ENCODE peak calls at places on chromosomes 12 and 14, in five cellular contexts. One of them, this sample, is unnamed.
A peak's percentile ranks its signal among the peaks of the same experiment; 100 is the strongest.

GRCh38 chr12:88375301-88375959 is 204.8 kb downstream of the KITLG start:
- DNase-seq in AG09309: no peak
- DNase-seq in H7: no peak
- DNase-seq in astrocyte of the spinal cord: no peak
- DNase-seq in fibroblast of pulmonary artery: no peak
- DNase-seq in this sample: no peak

GRCh38 chr14:57754558-57754957 is 111.3 kb downstream of the SLC35F4 start:
- DNase-seq in AG09309: no peak
- DNase-seq in H7: no peak
- DNase-seq in astrocyte of the spinal cord: no peak
- DNase-seq in fibroblast of pulmonary artery: no peak
- DNase-seq in this sample: no peak

GRCh38 chr12:95784886-95785285 is 5.7 kb downstream of the NTN4 start:
- DNase-seq in AG09309: no peak
- DNase-seq in H7: no peak
- DNase-seq in astrocyte of the spinal cord: no peak
- DNase-seq in fibroblast of pulmonary artery: no peak
- DNase-seq in this sample: no peak

GRCh38 chr12:117090816-117091711 is 8.2 kb downstream of the TESC start:
- DNase-seq in AG09309: no peak
- DNase-seq in H7: no peak
- DNase-seq in astrocyte of the spinal cord: no peak
- DNase-seq in fibroblast of pulmonary artery: no peak
- DNase-seq in this sample: no peak

GRCh38 chr14:49464885-49465284 is 121.3 kb downstream of the RPS29 start:
- DNase-seq in AG09309: no peak
- DNase-seq in H7: peak; percentile 37
- DNase-seq in astrocyte of the spinal cord: no peak
- DNase-seq in fibroblast of pulmonary artery: peak; percentile 4
- DNase-seq in this sample: no peak

GRCh38 chr12:124207049-124207448 is 87.8 kb upstream of the RFLNA start:
- DNase-seq in AG09309: no peak
- DNase-seq in H7: no peak
- DNase-seq in astrocyte of the spinal cord: no peak
- DNase-seq in fibroblast of pulmonary artery: no peak
- DNase-seq in this sample: no peak

GRCh38 chr14:81303258-81303935 is 82.6 kb upstream of the GTF2A1 start:
- DNase-seq in AG09309: no peak
- DNase-seq in H7: no peak
- DNase-seq in astrocyte of the spinal cord: no peak
- DNase-seq in fibroblast of pulmonary artery: no peak
- DNase-seq in this sample: no peak

GRCh38 chr12:115916910-115917668 is 360.4 kb downstream of the MED13L start:
- DNase-seq in AG09309: no peak
- DNase-seq in H7: peak; percentile 94
- DNase-seq in astrocyte of the spinal cord: peak; percentile 1
- DNase-seq in fibroblast of pulmonary artery: peak; percentile 15
- DNase-seq in this sample: no peak

GRCh38 chr12:91127751-91128150 is 16.5 kb upstream of the LUM start:
- DNase-seq in AG09309: no peak
- DNase-seq in H7: no peak
- DNase-seq in astrocyte of the spinal cord: peak; percentile 49
- DNase-seq in fibroblast of pulmonary artery: peak; percentile 52
- DNase-seq in this sample: no peak

GRCh38 chr14:92121207-92121669 is 268 bp downstream of the NDUFB1 start:
- DNase-seq in AG09309: no peak
- DNase-seq in H7: no peak
- DNase-seq in astrocyte of the spinal cord: peak; percentile 53
- DNase-seq in fibroblast of pulmonary artery: peak; percentile 49
- DNase-seq in this sample: no peak

GRCh38 chr14:41230683-41231082 is 376.0 kb upstream of the LRFN5 start:
- DNase-seq in AG09309: no peak
- DNase-seq in H7: no peak
- DNase-seq in astrocyte of the spinal cord: no peak
- DNase-seq in fibroblast of pulmonary artery: no peak
- DNase-seq in this sample: no peak

GRCh38 chr12:78101946-78102635 is 271.4 kb downstream of the NAV3 start:
- DNase-seq in AG09309: no peak
- DNase-seq in H7: no peak
- DNase-seq in astrocyte of the spinal cord: no peak
- DNase-seq in fibroblast of pulmonary artery: no peak
- DNase-seq in this sample: no peak

GRCh38 chr12:117587646-117588287 is 226.3 kb upstream of the NOS1 start:
- DNase-seq in AG09309: no peak
- DNase-seq in H7: peak; percentile 66
- DNase-seq in astrocyte of the spinal cord: peak; percentile 9
- DNase-seq in fibroblast of pulmonary artery: peak; percentile 23
- DNase-seq in this sample: no peak

GRCh38 chr12:3531496-3531895 is 40.5 kb downstream of the PRMT8 start:
- DNase-seq in AG09309: no peak
- DNase-seq in H7: no peak
- DNase-seq in astrocyte of the spinal cord: no peak
- DNase-seq in fibroblast of pulmonary artery: no peak
- DNase-seq in this sample: no peak

GRCh38 chr14:97077687-97078086 is 280.5 kb downstream of the VRK1 start:
- DNase-seq in AG09309: no peak
- DNase-seq in H7: no peak
- DNase-seq in astrocyte of the spinal cord: no peak
- DNase-seq in fibroblast of pulmonary artery: no peak
- DNase-seq in this sample: no peak

GRCh38 chr12:84974177-84974815 is 61.7 kb upstream of the SLC6A15 start:
- DNase-seq in AG09309: no peak
- DNase-seq in H7: no peak
- DNase-seq in astrocyte of the spinal cord: no peak
- DNase-seq in fibroblast of pulmonary artery: no peak
- DNase-seq in this sample: no peak

GRCh38 chr12:32917094-32917611 is 20.6 kb upstream of the PKP2 start:
- DNase-seq in AG09309: no peak
- DNase-seq in H7: no peak
- DNase-seq in astrocyte of the spinal cord: peak; percentile 81
- DNase-seq in fibroblast of pulmonary artery: peak; percentile 61
- DNase-seq in this sample: no peak

GRCh38 chr12:47111392-47111778 is 31.6 kb upstream of the AMIGO2 start:
- DNase-seq in AG09309: no peak
- DNase-seq in H7: no peak
- DNase-seq in astrocyte of the spinal cord: no peak
- DNase-seq in fibroblast of pulmonary artery: no peak
- DNase-seq in this sample: no peak

GRCh38 chr12:106954462-106955376 is 988 bp upstream of the TMEM263 start:
- DNase-seq in AG09309: no peak
- DNase-seq in H7: peak; percentile 48
- DNase-seq in astrocyte of the spinal cord: no peak
- DNase-seq in fibroblast of pulmonary artery: peak; percentile 24
- DNase-seq in this sample: no peak

GRCh38 chr14:103862393-103862782 is 15.0 kb upstream of the PPP1R13B start:
- DNase-seq in AG09309: no peak
- DNase-seq in H7: peak; percentile 28
- DNase-seq in astrocyte of the spinal cord: no peak
- DNase-seq in fibroblast of pulmonary artery: no peak
- DNase-seq in this sample: no peak

DNA sequence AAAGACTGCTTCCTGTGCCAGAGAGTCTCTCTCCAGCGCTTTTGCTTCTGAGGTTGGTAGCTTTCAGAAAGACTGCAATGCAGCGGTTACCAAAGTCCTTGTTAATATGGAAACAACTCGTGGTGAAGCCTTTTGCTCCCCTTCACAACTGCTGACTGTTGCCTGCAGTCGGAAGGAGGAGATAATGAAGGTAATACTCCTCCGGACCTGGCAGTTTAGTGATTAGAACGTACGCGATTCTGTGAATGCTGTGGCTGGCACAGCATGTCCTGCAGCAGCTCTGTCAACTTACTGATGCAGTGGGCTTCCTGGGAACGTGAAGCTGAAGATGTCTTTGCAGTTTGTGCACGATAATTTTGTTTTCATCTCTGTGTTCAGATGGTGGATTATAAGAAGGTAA is 51.0 kb downstream of the TRAF3 start:
- DNase-seq in AG09309: no peak
- DNase-seq in H7: no peak
- DNase-seq in astrocyte of the spinal cord: no peak
- DNase-seq in fibroblast of pulmonary artery: no peak
- DNase-seq in this sample: no peak
- H3K4me3 ChIP-seq in AG09309: no peak overlapping the region
- H3K4me3 ChIP-seq in H7: no peak overlapping the region
- H3K4me3 ChIP-seq in astrocyte of the spinal cord: no peak overlapping the region
- H3K4me3 ChIP-seq in fibroblast of pulmonary artery: no peak overlapping the region
- H3K4me3 ChIP-seq in this sample: no peak overlapping the region

GRCh38 chr12:110337912-110338710 is 57.1 kb downstream of the ATP2A2 start:
- DNase-seq in AG09309: no peak
- DNase-seq in H7: no peak
- DNase-seq in astrocyte of the spinal cord: no peak
- DNase-seq in fibroblast of pulmonary artery: no peak
- DNase-seq in this sample: no peak
- H3K4me3 ChIP-seq in AG09309: no peak overlapping the region
- H3K4me3 ChIP-seq in H7: no peak overlapping the region
- H3K4me3 ChIP-seq in astrocyte of the spinal cord: no peak overlapping the region
- H3K4me3 ChIP-seq in fibroblast of pulmonary artery: no peak overlapping the region
- H3K4me3 ChIP-seq in this sample: no peak overlapping the region

GRCh38 chr12:103303484-103303883 is 192.3 kb downstream of the C12orf42 start:
- DNase-seq in AG09309: no peak
- DNase-seq in H7: no peak
- DNase-seq in astrocyte of the spinal cord: no peak
- DNase-seq in fibroblast of pulmonary artery: no peak
- DNase-seq in this sample: no peak

GRCh38 chr12:103301642-103302620 is 193.8 kb downstream of the C12orf42 start:
- DNase-seq in AG09309: no peak
- DNase-seq in H7: peak; percentile 67
- DNase-seq in astrocyte of the spinal cord: no peak
- DNase-seq in fibroblast of pulmonary artery: no peak
- DNase-seq in this sample: no peak
- H3K4me3 ChIP-seq in AG09309: no peak overlapping the region
- H3K4me3 ChIP-seq in H7: peak overlapping the region; percentile 23
- H3K4me3 ChIP-seq in astrocyte of the spinal cord: no peak overlapping the region
- H3K4me3 ChIP-seq in fibroblast of pulmonary artery: no peak overlapping the region
- H3K4me3 ChIP-seq in this sample: no peak overlapping the region

DNA sequence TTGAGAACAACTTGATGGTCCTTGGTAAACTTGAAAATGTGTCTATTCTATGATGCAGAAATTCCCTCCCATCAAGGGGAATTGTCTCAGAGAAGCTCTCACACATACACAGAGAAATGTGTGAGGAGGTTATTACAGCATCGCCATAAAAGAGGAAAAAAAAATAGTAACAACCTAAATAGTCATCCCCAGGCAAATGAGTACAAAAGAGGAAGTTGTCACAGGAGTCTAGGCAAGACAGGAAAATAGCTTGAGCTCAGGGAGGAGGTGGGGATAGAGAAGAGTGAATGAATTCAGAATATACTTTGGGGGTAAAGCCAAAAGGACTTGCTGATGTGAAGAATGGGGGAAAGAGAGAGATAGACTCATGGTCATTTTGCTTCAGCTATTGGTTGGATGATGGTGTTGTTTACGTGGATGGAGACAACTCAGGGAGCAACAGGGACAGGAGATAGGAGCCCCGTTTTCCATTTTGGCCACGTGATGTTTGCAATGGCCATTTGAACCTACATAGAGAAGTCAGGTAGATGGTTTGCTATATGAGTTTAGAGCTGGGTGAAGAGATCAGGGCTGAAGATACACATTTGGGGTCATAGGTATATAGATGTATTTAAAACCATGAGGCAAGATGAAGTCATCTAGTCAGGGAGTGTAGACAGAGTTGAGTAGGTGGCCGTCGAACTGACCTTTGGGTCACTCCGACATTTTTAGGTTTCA is 20.3 kb downstream of the LRRC74A start:
- DNase-seq in AG09309: no peak
- DNase-seq in H7: no peak
- DNase-seq in astrocyte of the spinal cord: no peak
- DNase-seq in fibroblast of pulmonary artery: no peak
- DNase-seq in this sample: no peak
- H3K4me3 ChIP-seq in AG09309: no peak overlapping the region
- H3K4me3 ChIP-seq in H7: no peak overlapping the region
- H3K4me3 ChIP-seq in astrocyte of the spinal cord: no peak overlapping the region
- H3K4me3 ChIP-seq in fibroblast of pulmonary artery: no peak overlapping the region
- H3K4me3 ChIP-seq in this sample: no peak overlapping the region

GRCh38 chr12:129938089-129938488 is 34.3 kb upstream of the TMEM132D start:
- DNase-seq in AG09309: no peak
- DNase-seq in H7: no peak
- DNase-seq in astrocyte of the spinal cord: no peak
- DNase-seq in fibroblast of pulmonary artery: no peak
- DNase-seq in this sample: no peak

DNA sequence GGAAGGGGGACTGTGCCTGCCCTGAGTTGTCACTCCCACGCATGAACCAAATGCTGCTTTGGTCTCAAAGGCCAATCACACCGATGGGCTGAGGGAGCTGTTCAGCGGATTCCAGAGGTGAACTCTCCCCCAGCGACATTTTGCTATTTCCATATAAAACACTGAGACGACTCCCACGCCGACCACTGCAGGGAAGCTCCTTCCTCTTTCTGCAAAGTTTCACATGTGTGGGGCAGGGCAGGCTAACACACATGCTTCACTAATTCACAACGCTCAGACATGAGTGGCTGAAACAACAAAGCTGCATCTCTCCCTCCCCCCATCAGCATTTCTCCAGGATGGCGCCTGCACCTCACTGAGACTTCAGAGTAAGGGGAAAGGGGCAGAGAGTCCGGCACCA is 37.8 kb upstream of the TMEM132D start:
- DNase-seq in AG09309: no peak
- DNase-seq in H7: no peak
- DNase-seq in astrocyte of the spinal cord: no peak
- DNase-seq in fibroblast of pulmonary artery: no peak
- DNase-seq in this sample: no peak
- H3K4me3 ChIP-seq in AG09309: no peak overlapping the region
- H3K4me3 ChIP-seq in H7: no peak overlapping the region
- H3K4me3 ChIP-seq in astrocyte of the spinal cord: no peak overlapping the region
- H3K4me3 ChIP-seq in fibroblast of pulmonary artery: no peak overlapping the region
- H3K4me3 ChIP-seq in this sample: no peak overlapping the region

GRCh38 chr12:105324704-105325103 is 5.8 kb upstream of the C12orf75 start:
- DNase-seq in AG09309: no peak
- DNase-seq in H7: no peak
- DNase-seq in astrocyte of the spinal cord: no peak
- DNase-seq in fibroblast of pulmonary artery: no peak
- DNase-seq in this sample: no peak

GRCh38 chr12:105319691-105320209 is 10.7 kb upstream of the C12orf75 start:
- DNase-seq in AG09309: no peak
- DNase-seq in H7: no peak
- DNase-seq in astrocyte of the spinal cord: no peak
- DNase-seq in fibroblast of pulmonary artery: no peak
- DNase-seq in this sample: no peak

GRCh38 chr12:105321125-105321524 is 9.4 kb upstream of the C12orf75 start:
- DNase-seq in AG09309: no peak
- DNase-seq in H7: no peak
- DNase-seq in astrocyte of the spinal cord: no peak
- DNase-seq in fibroblast of pulmonary artery: no peak
- DNase-seq in this sample: no peak

GRCh38 chr12:105325117-105325516 is 5.4 kb upstream of the C12orf75 start:
- DNase-seq in AG09309: no peak
- DNase-seq in H7: no peak
- DNase-seq in astrocyte of the spinal cord: no peak
- DNase-seq in fibroblast of pulmonary artery: no peak
- DNase-seq in this sample: no peak

DNA sequence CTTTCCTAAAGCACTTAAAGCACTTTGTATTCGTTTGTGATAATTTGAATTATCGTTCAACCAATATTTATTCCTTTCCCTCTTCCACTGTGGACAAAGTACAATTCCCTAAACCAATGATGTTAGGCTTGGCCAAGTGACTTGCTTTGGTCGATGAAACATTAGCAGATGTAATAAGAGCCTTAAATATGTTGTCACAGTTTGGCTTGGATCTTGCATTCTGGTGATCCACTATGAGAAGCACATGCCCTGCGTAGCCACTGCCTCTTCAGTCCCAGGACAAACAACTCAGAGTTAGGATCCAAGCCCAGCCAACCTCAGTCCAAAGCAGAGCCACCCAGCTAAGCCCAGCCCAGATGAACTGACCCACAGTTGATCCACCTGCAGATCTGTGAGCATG is 8.4 kb upstream of the C12orf75 start:
- DNase-seq in AG09309: peak; percentile 50
- DNase-seq in H7: no peak
- DNase-seq in astrocyte of the spinal cord: no peak
- DNase-seq in fibroblast of pulmonary artery: no peak
- DNase-seq in this sample: peak; percentile 74
- H3K4me3 ChIP-seq in AG09309: no peak overlapping the region
- H3K4me3 ChIP-seq in H7: no peak overlapping the region
- H3K4me3 ChIP-seq in astrocyte of the spinal cord: no peak overlapping the region
- H3K4me3 ChIP-seq in fibroblast of pulmonary artery: no peak overlapping the region
- H3K4me3 ChIP-seq in this sample: no peak overlapping the region